ENCODE peak calls at places on chromosome 2, in eight cellular contexts. One of them, this sample, is unnamed.

GRCh38 chr2:45344071-45344470 is 267.0 kb downstream of the SRBD1 start:
- DNase-seq in stimulated activated naive CD4-positive, alpha-beta T cell: no peak
- DNase-seq in heart left ventricle: no peak
- DNase-seq in RWPE1: no peak
- DNase-seq in B cell: no peak
- DNase-seq in skeletal muscle cell: no peak
- DNase-seq in aorta: no peak
- DNase-seq in stimulated activated CD4-positive, alpha-beta T cell treated with anti-CD3 and anti-CD28 coated beads, Interleukin-1b, Interleukin-23, amount 100 ng/mL, for 24 hours: no peak
- DNase-seq in this sample: no peak

GRCh38 chr2:236531205-236531604 is 38.4 kb upstream of the ACKR3 start:
- DNase-seq in stimulated activated naive CD4-positive, alpha-beta T cell: no peak
- DNase-seq in heart left ventricle: no peak
- DNase-seq in RWPE1: no peak
- DNase-seq in B cell: no peak
- DNase-seq in skeletal muscle cell: no peak
- DNase-seq in aorta: no peak
- DNase-seq in stimulated activated CD4-positive, alpha-beta T cell treated with anti-CD3 and anti-CD28 coated beads, Interleukin-1b, Interleukin-23, amount 100 ng/mL, for 24 hours: no peak
- DNase-seq in this sample: no peak

GRCh38 chr2:133475610-133476009 is 92.7 kb downstream of the NCKAP5 start:
- DNase-seq in stimulated activated naive CD4-positive, alpha-beta T cell: no peak
- DNase-seq in heart left ventricle: no peak
- DNase-seq in RWPE1: peak; percentile 38
- DNase-seq in B cell: no peak
- DNase-seq in skeletal muscle cell: no peak
- DNase-seq in aorta: no peak
- DNase-seq in stimulated activated CD4-positive, alpha-beta T cell treated with anti-CD3 and anti-CD28 coated beads, Interleukin-1b, Interleukin-23, amount 100 ng/mL, for 24 hours: no peak
- DNase-seq in this sample: no peak

GRCh38 chr2:68693947-68694346 is 40.7 kb upstream of the ARHGAP25 start:
- DNase-seq in stimulated activated naive CD4-positive, alpha-beta T cell: no peak
- DNase-seq in heart left ventricle: no peak
- DNase-seq in RWPE1: no peak
- DNase-seq in B cell: no peak
- DNase-seq in skeletal muscle cell: no peak
- DNase-seq in aorta: no peak
- DNase-seq in stimulated activated CD4-positive, alpha-beta T cell treated with anti-CD3 and anti-CD28 coated beads, Interleukin-1b, Interleukin-23, amount 100 ng/mL, for 24 hours: no peak
- DNase-seq in this sample: no peak

GRCh38 chr2:62856228-62857040 is 150.9 kb downstream of the EHBP1 start:
- DNase-seq in stimulated activated naive CD4-positive, alpha-beta T cell: no peak
- DNase-seq in heart left ventricle: peak; percentile 32
- DNase-seq in RWPE1: no peak
- DNase-seq in B cell: no peak
- DNase-seq in skeletal muscle cell: no peak
- DNase-seq in aorta: no peak
- DNase-seq in stimulated activated CD4-positive, alpha-beta T cell treated with anti-CD3 and anti-CD28 coated beads, Interleukin-1b, Interleukin-23, amount 100 ng/mL, for 24 hours: no peak
- DNase-seq in this sample: no peak

GRCh38 chr2:201298462-201298861 is 38.1 kb downstream of the CASP8 start:
- DNase-seq in stimulated activated naive CD4-positive, alpha-beta T cell: no peak
- DNase-seq in heart left ventricle: no peak
- DNase-seq in RWPE1: peak; percentile 12
- DNase-seq in B cell: no peak
- DNase-seq in skeletal muscle cell: peak; percentile 8
- DNase-seq in aorta: no peak
- DNase-seq in stimulated activated CD4-positive, alpha-beta T cell treated with anti-CD3 and anti-CD28 coated beads, Interleukin-1b, Interleukin-23, amount 100 ng/mL, for 24 hours: no peak
- DNase-seq in this sample: no peak

GRCh38 chr2:235746257-235746934 is 252.6 kb downstream of the AGAP1 start:
- DNase-seq in stimulated activated naive CD4-positive, alpha-beta T cell: peak; percentile 30
- DNase-seq in heart left ventricle: peak; percentile 67
- DNase-seq in RWPE1: peak; percentile 79
- DNase-seq in B cell: peak; percentile 44
- DNase-seq in skeletal muscle cell: peak; percentile 72
- DNase-seq in aorta: no peak
- DNase-seq in stimulated activated CD4-positive, alpha-beta T cell treated with anti-CD3 and anti-CD28 coated beads, Interleukin-1b, Interleukin-23, amount 100 ng/mL, for 24 hours: peak; percentile 2
- DNase-seq in this sample: peak; percentile 50

GRCh38 chr2:150787353-150788098 is 300.1 kb upstream of the RND3 start:
- DNase-seq in stimulated activated naive CD4-positive, alpha-beta T cell: no peak
- DNase-seq in heart left ventricle: no peak
- DNase-seq in RWPE1: no peak
- DNase-seq in B cell: no peak
- DNase-seq in skeletal muscle cell: no peak
- DNase-seq in aorta: no peak
- DNase-seq in stimulated activated CD4-positive, alpha-beta T cell treated with anti-CD3 and anti-CD28 coated beads, Interleukin-1b, Interleukin-23, amount 100 ng/mL, for 24 hours: no peak
- DNase-seq in this sample: no peak

GRCh38 chr2:219309278-219309677 is at the start of gene PTPRN:
- DNase-seq in stimulated activated naive CD4-positive, alpha-beta T cell: no peak
- DNase-seq in heart left ventricle: no peak
- DNase-seq in RWPE1: no peak
- DNase-seq in B cell: no peak
- DNase-seq in skeletal muscle cell: peak; percentile 84
- DNase-seq in aorta: no peak
- DNase-seq in stimulated activated CD4-positive, alpha-beta T cell treated with anti-CD3 and anti-CD28 coated beads, Interleukin-1b, Interleukin-23, amount 100 ng/mL, for 24 hours: no peak
- DNase-seq in this sample: no peak

GRCh38 chr2:236237468-236238190 is 26.6 kb downstream of the ASB18 start:
- DNase-seq in stimulated activated naive CD4-positive, alpha-beta T cell: no peak
- DNase-seq in heart left ventricle: peak; percentile 30
- DNase-seq in RWPE1: no peak
- DNase-seq in B cell: no peak
- DNase-seq in skeletal muscle cell: no peak
- DNase-seq in aorta: peak; percentile 74
- DNase-seq in stimulated activated CD4-positive, alpha-beta T cell treated with anti-CD3 and anti-CD28 coated beads, Interleukin-1b, Interleukin-23, amount 100 ng/mL, for 24 hours: no peak
- DNase-seq in this sample: no peak

GRCh38 chr2:98188351-98189046 is 101.5 kb downstream of the VWA3B start:
- DNase-seq in stimulated activated naive CD4-positive, alpha-beta T cell: no peak
- DNase-seq in heart left ventricle: no peak
- DNase-seq in RWPE1: peak; percentile 83
- DNase-seq in B cell: peak; percentile 24
- DNase-seq in skeletal muscle cell: no peak
- DNase-seq in aorta: no peak
- DNase-seq in stimulated activated CD4-positive, alpha-beta T cell treated with anti-CD3 and anti-CD28 coated beads, Interleukin-1b, Interleukin-23, amount 100 ng/mL, for 24 hours: no peak
- DNase-seq in this sample: no peak

GRCh38 chr2:23662941-23663729 is 263.8 kb downstream of the ATAD2B start:
- DNase-seq in stimulated activated naive CD4-positive, alpha-beta T cell: no peak
- DNase-seq in heart left ventricle: peak; percentile 50
- DNase-seq in RWPE1: no peak
- DNase-seq in B cell: peak; percentile 11
- DNase-seq in skeletal muscle cell: no peak
- DNase-seq in aorta: peak; percentile 89
- DNase-seq in stimulated activated CD4-positive, alpha-beta T cell treated with anti-CD3 and anti-CD28 coated beads, Interleukin-1b, Interleukin-23, amount 100 ng/mL, for 24 hours: no peak
- DNase-seq in this sample: no peak

GRCh38 chr2:207434903-207435302 is 94.9 kb upstream of the CREB1 start:
- DNase-seq in stimulated activated naive CD4-positive, alpha-beta T cell: no peak
- DNase-seq in heart left ventricle: no peak
- DNase-seq in RWPE1: no peak
- DNase-seq in B cell: no peak
- DNase-seq in skeletal muscle cell: no peak
- DNase-seq in aorta: no peak
- DNase-seq in stimulated activated CD4-positive, alpha-beta T cell treated with anti-CD3 and anti-CD28 coated beads, Interleukin-1b, Interleukin-23, amount 100 ng/mL, for 24 hours: no peak
- DNase-seq in this sample: no peak

GRCh38 chr2:28161466-28161865 is 231.2 kb upstream of the FOSL2 start:
- DNase-seq in stimulated activated naive CD4-positive, alpha-beta T cell: no peak
- DNase-seq in heart left ventricle: no peak
- DNase-seq in RWPE1: peak; percentile 30
- DNase-seq in B cell: no peak
- DNase-seq in skeletal muscle cell: no peak
- DNase-seq in aorta: no peak
- DNase-seq in stimulated activated CD4-positive, alpha-beta T cell treated with anti-CD3 and anti-CD28 coated beads, Interleukin-1b, Interleukin-23, amount 100 ng/mL, for 24 hours: no peak
- DNase-seq in this sample: no peak

GRCh38 chr2:106137944-106138903 is 55.9 kb downstream of the UXS1 start:
- DNase-seq in stimulated activated naive CD4-positive, alpha-beta T cell: peak; percentile 55
- DNase-seq in heart left ventricle: no peak
- DNase-seq in RWPE1: no peak
- DNase-seq in B cell: no peak
- DNase-seq in skeletal muscle cell: no peak
- DNase-seq in aorta: no peak
- DNase-seq in stimulated activated CD4-positive, alpha-beta T cell treated with anti-CD3 and anti-CD28 coated beads, Interleukin-1b, Interleukin-23, amount 100 ng/mL, for 24 hours: no peak
- DNase-seq in this sample: no peak

GRCh38 chr2:239526666-239527415 is 126.0 kb upstream of the HDAC4 start:
- DNase-seq in stimulated activated naive CD4-positive, alpha-beta T cell: no peak
- DNase-seq in heart left ventricle: no peak
- DNase-seq in RWPE1: no peak
- DNase-seq in B cell: no peak
- DNase-seq in skeletal muscle cell: no peak
- DNase-seq in aorta: peak; percentile 46
- DNase-seq in stimulated activated CD4-positive, alpha-beta T cell treated with anti-CD3 and anti-CD28 coated beads, Interleukin-1b, Interleukin-23, amount 100 ng/mL, for 24 hours: no peak
- DNase-seq in this sample: no peak

GRCh38 chr2:28294451-28294850 is 98.2 kb upstream of the FOSL2 start:
- DNase-seq in stimulated activated naive CD4-positive, alpha-beta T cell: no peak
- DNase-seq in heart left ventricle: no peak
- DNase-seq in RWPE1: no peak
- DNase-seq in B cell: no peak
- DNase-seq in skeletal muscle cell: no peak
- DNase-seq in aorta: no peak
- DNase-seq in stimulated activated CD4-positive, alpha-beta T cell treated with anti-CD3 and anti-CD28 coated beads, Interleukin-1b, Interleukin-23, amount 100 ng/mL, for 24 hours: no peak
- DNase-seq in this sample: no peak

GRCh38 chr2:238895901-238896600 is 48.2 kb downstream of the TWIST2 start:
- DNase-seq in stimulated activated naive CD4-positive, alpha-beta T cell: no peak
- DNase-seq in heart left ventricle: peak; percentile 40
- DNase-seq in RWPE1: no peak
- DNase-seq in B cell: no peak
- DNase-seq in skeletal muscle cell: peak; percentile 55
- DNase-seq in aorta: peak; percentile 91
- DNase-seq in stimulated activated CD4-positive, alpha-beta T cell treated with anti-CD3 and anti-CD28 coated beads, Interleukin-1b, Interleukin-23, amount 100 ng/mL, for 24 hours: no peak
- DNase-seq in this sample: no peak

GRCh38 chr2:207805566-207806226 is 36.0 kb upstream of the FZD5 start:
- DNase-seq in stimulated activated naive CD4-positive, alpha-beta T cell: no peak
- DNase-seq in heart left ventricle: no peak
- DNase-seq in RWPE1: peak; percentile 45
- DNase-seq in B cell: no peak
- DNase-seq in skeletal muscle cell: no peak
- DNase-seq in aorta: no peak
- DNase-seq in stimulated activated CD4-positive, alpha-beta T cell treated with anti-CD3 and anti-CD28 coated beads, Interleukin-1b, Interleukin-23, amount 100 ng/mL, for 24 hours: no peak
- DNase-seq in this sample: no peak

GRCh38 chr2:177535968-177536514 is 143.5 kb downstream of the AGPS start:
- DNase-seq in stimulated activated naive CD4-positive, alpha-beta T cell: no peak
- DNase-seq in heart left ventricle: no peak
- DNase-seq in RWPE1: no peak
- DNase-seq in B cell: no peak
- DNase-seq in skeletal muscle cell: no peak
- DNase-seq in aorta: no peak
- DNase-seq in stimulated activated CD4-positive, alpha-beta T cell treated with anti-CD3 and anti-CD28 coated beads, Interleukin-1b, Interleukin-23, amount 100 ng/mL, for 24 hours: no peak
- DNase-seq in this sample: no peak

GRCh38 chr2:17853799-17854198 is 24.7 kb upstream of the KCNS3 start:
- DNase-seq in stimulated activated naive CD4-positive, alpha-beta T cell: no peak
- DNase-seq in heart left ventricle: no peak
- DNase-seq in RWPE1: no peak
- DNase-seq in B cell: no peak
- DNase-seq in skeletal muscle cell: no peak
- DNase-seq in aorta: no peak
- DNase-seq in stimulated activated CD4-positive, alpha-beta T cell treated with anti-CD3 and anti-CD28 coated beads, Interleukin-1b, Interleukin-23, amount 100 ng/mL, for 24 hours: no peak
- DNase-seq in this sample: no peak

GRCh38 chr2:238239872-238240760 is at the start of gene HES6:
- DNase-seq in stimulated activated naive CD4-positive, alpha-beta T cell: peak; percentile 64
- DNase-seq in heart left ventricle: peak; percentile 90
- DNase-seq in RWPE1: peak; percentile 91
- DNase-seq in B cell: peak; percentile 88
- DNase-seq in skeletal muscle cell: peak; percentile 53
- DNase-seq in aorta: peak; percentile 97
- DNase-seq in stimulated activated CD4-positive, alpha-beta T cell treated with anti-CD3 and anti-CD28 coated beads, Interleukin-1b, Interleukin-23, amount 100 ng/mL, for 24 hours: no peak
- DNase-seq in this sample: no peak

GRCh38 chr2:163775304-163775703 is 39.5 kb upstream of the FIGN start:
- DNase-seq in stimulated activated naive CD4-positive, alpha-beta T cell: no peak
- DNase-seq in heart left ventricle: no peak
- DNase-seq in RWPE1: no peak
- DNase-seq in B cell: no peak
- DNase-seq in skeletal muscle cell: no peak
- DNase-seq in aorta: no peak
- DNase-seq in stimulated activated CD4-positive, alpha-beta T cell treated with anti-CD3 and anti-CD28 coated beads, Interleukin-1b, Interleukin-23, amount 100 ng/mL, for 24 hours: no peak
- DNase-seq in this sample: no peak

GRCh38 chr2:101805146-101806088 is 107.9 kb downstream of the MAP4K4 start:
- DNase-seq in stimulated activated naive CD4-positive, alpha-beta T cell: no peak
- DNase-seq in heart left ventricle: peak; percentile 33
- DNase-seq in RWPE1: no peak
- DNase-seq in B cell: no peak
- DNase-seq in skeletal muscle cell: no peak
- DNase-seq in aorta: no peak
- DNase-seq in stimulated activated CD4-positive, alpha-beta T cell treated with anti-CD3 and anti-CD28 coated beads, Interleukin-1b, Interleukin-23, amount 100 ng/mL, for 24 hours: no peak
- DNase-seq in this sample: no peak

GRCh38 chr2:232533944-232534710 is 5.4 kb upstream of the CHRNG start:
- DNase-seq in stimulated activated naive CD4-positive, alpha-beta T cell: no peak
- DNase-seq in heart left ventricle: no peak
- DNase-seq in RWPE1: no peak
- DNase-seq in B cell: no peak
- DNase-seq in skeletal muscle cell: no peak
- DNase-seq in aorta: peak; percentile 72
- DNase-seq in stimulated activated CD4-positive, alpha-beta T cell treated with anti-CD3 and anti-CD28 coated beads, Interleukin-1b, Interleukin-23, amount 100 ng/mL, for 24 hours: no peak
- DNase-seq in this sample: no peak

GRCh38 chr2:205996156-205996555 is 89.8 kb downstream of the INO80D start:
- DNase-seq in stimulated activated naive CD4-positive, alpha-beta T cell: no peak
- DNase-seq in heart left ventricle: no peak
- DNase-seq in RWPE1: no peak
- DNase-seq in B cell: no peak
- DNase-seq in skeletal muscle cell: no peak
- DNase-seq in aorta: no peak
- DNase-seq in stimulated activated CD4-positive, alpha-beta T cell treated with anti-CD3 and anti-CD28 coated beads, Interleukin-1b, Interleukin-23, amount 100 ng/mL, for 24 hours: no peak
- DNase-seq in this sample: no peak

GRCh38 chr2:68059769-68060525 is 2.9 kb downstream of the C1D start:
- DNase-seq in stimulated activated naive CD4-positive, alpha-beta T cell: no peak
- DNase-seq in heart left ventricle: no peak
- DNase-seq in RWPE1: peak; percentile 53
- DNase-seq in B cell: no peak
- DNase-seq in skeletal muscle cell: no peak
- DNase-seq in aorta: no peak
- DNase-seq in stimulated activated CD4-positive, alpha-beta T cell treated with anti-CD3 and anti-CD28 coated beads, Interleukin-1b, Interleukin-23, amount 100 ng/mL, for 24 hours: no peak
- DNase-seq in this sample: no peak

This sample was measured in Panc1.